ENCODE peak calls at places on chromosomes 5 and 9, in ten cellular contexts. F, M, W, J, D, Z, K, A, S and Y are unnamed samples.

GRCh38 chr5:8644377-8644776 is 775.4 kb downstream of the MTRR start:
- DNase-seq in J (no peak), K (no peak), M (no peak), D (no peak), Z (no peak), A (no peak), F (no peak), W (no peak), S (no peak), Y (no peak)

GRCh38 chr5:172383231-172383802 is 71.0 kb downstream of the SH3PXD2B start:
- DNase-seq in J (no peak), Z (no peak), K (no peak), S (peak; percentile 42), D (no peak), F (peak; percentile 88), A (peak; percentile 24), M (no peak), W (peak; percentile 80), Y (peak; percentile 26)

GRCh38 chr5:121851643-121852574 is at the start of gene FTMT:
- DNase-seq in W (no peak), F (no peak), J (no peak), K (no peak), A (no peak), D (no peak), M (no peak), S (no peak), Z (no peak), Y (no peak)

GRCh38 chr5:6448622-6449464 is at the start of gene UBE2QL1:
- DNase-seq in Z (no peak), A (no peak), M (no peak), F (peak; percentile 22), J (peak; percentile 50), K (no peak), D (peak; percentile 49), S (no peak), W (no peak), Y (no peak)

GRCh38 chr5:68229416-68229815 is 13.9 kb downstream of the PIK3R1 start:
- DNase-seq in W (no peak), Z (no peak), F (no peak), M (no peak), S (no peak), A (no peak), J (no peak), D (no peak), K (no peak), Y (no peak)

GRCh38 chr5:174235226-174235992 is 189.9 kb downstream of the NSG2 start:
- DNase-seq in W (peak; percentile 98), J (no peak), Z (no peak), S (peak; percentile 80), A (no peak), F (no peak), M (no peak), D (no peak), K (no peak), Y (no peak)

GRCh38 chr9:121725008-121725795 is 73.8 kb downstream of the DAB2IP start:
- DNase-seq in K (peak; percentile 97), M (no peak), J (no peak), W (peak; percentile 99), F (peak; percentile 97), A (peak; percentile 99), S (no peak), Z (peak; percentile 38), D (no peak), Y (peak; percentile 96)

GRCh38 chr9:111467778-111468367 is 16.3 kb downstream of the ECPAS start:
- DNase-seq in S (no peak), A (no peak), W (no peak), Z (no peak), J (no peak), D (no peak), M (no peak), K (no peak), F (no peak), Y (no peak)